ENCODE peak calls at places on chromosomes 2 and 18, in seven cellular contexts. N, F, I, G, B, M and O are unnamed samples. For H3K4me1, the result is how much of the 10 kb centered on the place peaks cover.

GRCh38 chr2:100321881-100322820 is at the start of gene LONRF2:
- DNase-seq in N (no peak), F (peak), I (peak), G (peak), B (no peak), M (peak), O (no peak)

GRCh38 chr18:14086459-14087231 is 45.6 kb downstream of the ZNF519 start:
- DNase-seq in N (no peak), F (no peak), I (peak), G (peak), B (no peak), M (peak), O (peak)

GRCh38 chr2:210421916-210422315 is 54.6 kb downstream of the LANCL1 start:
- DNase-seq in N (no peak), F (no peak), I (no peak), G (peak), B (no peak), M (peak), O (peak)

GRCh38 chr2:128304715-128305554 is 13.7 kb downstream of the HS6ST1 start:
- DNase-seq in N (no peak), F (peak), I (no peak), G (peak), B (peak), M (peak), O (peak)

GRCh38 chr2:74514368-74515270 is at the start of gene TLX2:
- DNase-seq in N (no peak), F (no peak), I (no peak), G (no peak), B (no peak), M (peak), O (no peak)

GRCh38 chr18:35118641-35119040 is 77.4 kb downstream of the MAPRE2 start:
- DNase-seq in N (no peak), F (no peak), I (no peak), G (no peak), B (no peak), M (peak), O (no peak)

GRCh38 chr18:59672125-59672769 is 25.0 kb downstream of the CCBE1 start:
- DNase-seq in N (no peak), F (no peak), I (no peak), G (no peak), B (no peak), M (no peak), O (no peak)

GRCh38 chr2:520663-521340 is 156.4 kb downstream of the TMEM18 start:
- DNase-seq in N (no peak), F (no peak), I (no peak), G (no peak), B (no peak), M (no peak), O (no peak)

GRCh38 chr2:172931256-172931894 is 144.3 kb upstream of the MAP3K20 start:
- DNase-seq in N (no peak), F (no peak), I (no peak), G (peak), B (no peak), M (peak), O (peak)

GRCh38 chr2:60884795-60885194 is 3.4 kb downstream of the REL start:
- DNase-seq in N (no peak), F (no peak), I (peak), G (peak), B (no peak), M (no peak), O (peak)

GRCh38 chr18:49207373-49207772 is 253.1 kb downstream of the DYM start:
- DNase-seq in N (no peak), F (no peak), I (no peak), G (peak), B (peak), M (no peak), O (peak)

GRCh38 chr2:5665066-5665465 is 27.1 kb upstream of the SOX11 start:
- DNase-seq in N (no peak), F (no peak), I (no peak), G (no peak), B (no peak), M (no peak), O (no peak)

GRCh38 chr2:121038831-121039230 is 246.2 kb downstream of the TFCP2L1 start:
- DNase-seq in N (peak), F (no peak), I (no peak), G (no peak), B (no peak), M (no peak), O (no peak)

GRCh38 chr18:78074400-78075020 is 824.9 kb downstream of the GALR1 start:
- DNase-seq in N (no peak), F (no peak), I (peak), G (no peak), B (no peak), M (peak), O (no peak)

GRCh38 chr2:104874230-104874629 is 20.3 kb downstream of the POU3F3 start:
- DNase-seq in N (no peak), F (no peak), I (no peak), G (no peak), B (no peak), M (no peak), O (no peak)

GRCh38 chr18:40980171-40980570 is 974.9 kb upstream of the PIK3C3 start:
- DNase-seq in N (no peak), F (no peak), I (no peak), G (peak), B (no peak), M (no peak), O (no peak)

GRCh38 chr2:3589086-3589485 is 5.8 kb upstream of the COLEC11 start:
- DNase-seq in N (no peak), F (no peak), I (no peak), G (no peak), B (no peak), M (no peak), O (no peak)

GRCh38 chr18:62526098-62527025 is 3.5 kb downstream of the ZCCHC2 start:
- DNase-seq in N (peak), F (peak), I (peak), G (peak), B (peak), M (peak), O (peak)

GRCh38 chr2:229601936-229602335 is 112.4 kb downstream of the DNER start:
- DNase-seq in N (no peak), F (no peak), I (no peak), G (no peak), B (no peak), M (no peak), O (no peak)

GRCh38 chr2:15253817-15254216 is 307.3 kb downstream of the NBAS start:
- DNase-seq in N (no peak), F (no peak), I (no peak), G (no peak), B (no peak), M (no peak), O (no peak)

GRCh38 chr18:12848405-12848804 is 35.6 kb downstream of the PTPN2 start:
- DNase-seq in N (no peak), F (no peak), I (no peak), G (no peak), B (no peak), M (no peak), O (no peak)

GRCh38 chr2:170711196-170711773 is 3.9 kb upstream of the SP5 start:
- DNase-seq in N (no peak), F (no peak), I (no peak), G (no peak), B (no peak), M (peak), O (no peak)

GRCh38 chr2:22826658-22827165 is 558.3 kb upstream of the KLHL29 start:
- DNase-seq in N (no peak), F (no peak), I (no peak), G (no peak), B (no peak), M (no peak), O (no peak)

GRCh38 chr18:68916734-68917133 is 118.9 kb downstream of the CCDC102B start:
- DNase-seq in N (no peak), F (no peak), I (no peak), G (peak), B (peak), M (no peak), O (no peak)

GRCh38 chr2:216057688-216058193 is 23.9 kb downstream of the PECR start:
- DNase-seq in N (no peak), F (no peak), I (peak), G (peak), B (peak), M (no peak), O (peak)

GRCh38 chr18:11095674-11096293 is 53.6 kb downstream of the PIEZO2 start:
- DNase-seq in N (no peak), F (no peak), I (no peak), G (no peak), B (no peak), M (no peak), O (no peak)

GRCh38 chr2:141468746-141469145 is 662.1 kb downstream of the LRP1B start:
- DNase-seq in N (no peak), F (no peak), I (peak), G (no peak), B (no peak), M (peak), O (no peak)

GRCh38 chr18:10340821-10341220 is 113.6 kb upstream of the APCDD1 start:
- DNase-seq in N (no peak), F (no peak), I (no peak), G (no peak), B (no peak), M (no peak), O (no peak)

GRCh38 chr2:120192280-120192679 is 30.9 kb downstream of the TMEM185B start:
- DNase-seq in N (no peak), F (no peak), I (no peak), G (no peak), B (no peak), M (no peak), O (no peak)

GRCh38 chr18:25075793-25076192 is 276.2 kb downstream of the ZNF521 start:
- DNase-seq in N (no peak), F (no peak), I (no peak), G (no peak), B (no peak), M (no peak), O (peak)

GRCh38 chr2:33086400-33087015 is 139.8 kb downstream of the LTBP1 start:
- DNase-seq in N (no peak), F (no peak), I (peak), G (peak), B (no peak), M (no peak), O (peak)

GRCh38 chr2:10575566-10576300 is 114.0 kb downstream of the NOL10 start:
- DNase-seq in N (no peak), F (no peak), I (no peak), G (peak), B (peak), M (no peak), O (peak)

GRCh38 chr18:80243204-80243603 is 4.1 kb downstream of the PARD6G start:
- DNase-seq in N (no peak), F (no peak), I (no peak), G (no peak), B (no peak), M (no peak), O (no peak)

GRCh38 chr2:112482309-112483046 is 522 bp downstream of the TTL start:
- DNase-seq in N (no peak), F (peak), I (peak), G (peak), B (no peak), M (peak), O (peak)

GRCh38 chr2:172234716-172235661 is 132.3 kb upstream of the DLX2 start:
- DNase-seq in N (no peak), F (no peak), I (peak), G (no peak), B (no peak), M (peak), O (no peak)

GRCh38 chr2:240836781-240837467 is 16.9 kb upstream of the KIF1A start:
- DNase-seq in N (no peak), F (peak), I (no peak), G (peak), B (no peak), M (no peak), O (peak)
- H3K4me1 ChIP-seq in N (under half), F (under half), I (under half), G (under half), B (under half), M (under half), O (under half)

DNA sequence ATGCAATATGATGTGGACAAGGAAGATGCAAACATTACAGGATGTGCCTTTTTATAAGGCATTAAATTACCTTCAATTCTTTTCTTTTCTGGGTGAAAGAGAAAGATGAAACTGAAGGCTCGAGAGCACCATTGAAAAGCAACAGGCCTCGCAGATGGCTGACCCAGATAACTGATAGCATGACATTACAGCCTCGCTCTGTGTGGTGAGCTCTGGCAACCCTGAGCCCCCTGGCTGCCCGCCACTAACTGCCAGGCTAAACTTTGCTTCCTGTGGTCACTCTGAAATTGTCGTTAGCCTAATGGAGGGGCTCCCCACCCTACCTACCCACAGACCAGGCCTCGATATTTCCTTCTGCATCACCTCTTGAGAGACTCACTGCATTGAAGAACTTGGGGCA is 516.8 kb upstream of the FANCL start:
- DNase-seq in N (no peak), F (no peak), I (no peak), G (no peak), B (no peak), M (no peak), O (no peak)
- H3K4me1 ChIP-seq in N (under half), F (under half), I (under half), G (under half), B (under half), M (under half), O (under half)

GRCh38 chr2:69570474-69570873 is 73.1 kb downstream of the AAK1 start:
- DNase-seq in N (no peak), F (no peak), I (peak), G (no peak), B (no peak), M (no peak), O (no peak)
- H3K4me1 ChIP-seq in N (under half), F (half or more), I (under half), G (under half), B (under half), M (under half), O (under half)

GRCh38 chr2:55158111-55158814 is 73.8 kb downstream of the CLHC1 start:
- DNase-seq in N (no peak), F (no peak), I (peak), G (no peak), B (no peak), M (no peak), O (no peak)
- H3K4me1 ChIP-seq in N (half or more), F (under half), I (under half), G (under half), B (under half), M (half or more), O (half or more)

DNA sequence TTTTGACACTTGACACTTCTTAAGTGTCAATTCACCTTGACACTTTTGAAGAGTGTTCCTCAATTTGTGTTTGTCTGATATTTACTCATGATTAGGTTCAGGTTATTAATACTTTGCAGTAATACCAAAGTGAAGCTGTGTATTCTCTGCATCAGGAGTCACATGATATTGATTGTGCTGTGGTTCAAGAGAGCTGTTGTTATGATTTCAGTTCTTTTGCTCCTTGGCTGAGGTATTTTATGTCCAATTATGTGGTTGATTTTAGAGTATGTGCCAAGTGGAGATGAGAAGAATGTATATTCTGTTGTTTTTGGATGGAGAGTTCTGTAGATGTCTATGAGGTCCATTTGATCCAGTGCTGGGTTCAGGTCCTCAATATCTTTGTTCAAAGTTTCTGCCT is 17.2 kb downstream of the EHBP1 start:
- DNase-seq in N (no peak), F (no peak), I (no peak), G (no peak), B (no peak), M (no peak), O (no peak)
- H3K4me1 ChIP-seq in N (under half), F (under half), I (under half), G (under half), B (half or more), M (under half), O (under half)

DNA sequence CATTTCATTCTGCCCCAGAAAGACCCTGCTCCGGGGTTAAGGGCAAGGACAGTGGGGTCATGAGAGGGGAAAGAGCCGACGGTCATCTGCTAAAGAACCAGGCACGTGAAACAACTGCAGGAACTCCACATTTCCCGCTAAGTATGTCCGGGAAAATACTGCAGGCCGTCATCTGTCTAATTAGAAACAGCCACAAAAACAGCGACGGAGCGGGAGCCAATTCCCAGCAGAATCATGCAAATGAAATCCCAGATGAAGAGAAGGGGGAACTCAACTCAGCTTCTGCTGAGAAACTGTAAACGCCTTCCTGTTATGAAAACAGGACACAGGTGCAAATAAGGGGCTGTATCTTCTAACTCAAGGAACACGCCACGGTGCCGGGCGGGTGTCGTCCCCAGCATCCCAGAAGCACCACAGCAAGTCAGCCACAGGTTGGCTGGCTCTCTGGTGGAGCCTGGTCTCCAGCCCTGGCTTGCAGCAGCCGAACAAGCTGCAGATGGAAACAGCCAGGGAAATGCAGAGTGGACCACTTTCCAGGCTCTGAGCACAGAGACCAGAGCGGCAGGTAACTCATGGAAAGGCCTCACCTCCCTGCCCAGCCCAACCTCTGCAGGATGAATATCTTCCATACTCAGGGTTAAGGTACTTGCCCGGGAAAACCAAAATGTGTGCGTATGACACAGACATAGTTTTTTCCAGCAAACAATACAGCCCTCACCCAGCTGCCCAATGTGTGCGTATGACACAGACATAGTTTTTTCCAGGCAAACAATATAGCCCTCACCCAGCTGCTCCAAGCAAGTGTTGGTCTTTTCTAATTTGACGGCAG is 28.9 kb downstream of the PXDN start:
- DNase-seq in N (no peak), F (no peak), I (no peak), G (peak), B (no peak), M (no peak), O (no peak)
- H3K4me1 ChIP-seq in N (half or more), F (under half), I (under half), G (under half), B (under half), M (under half), O (under half)

DNA sequence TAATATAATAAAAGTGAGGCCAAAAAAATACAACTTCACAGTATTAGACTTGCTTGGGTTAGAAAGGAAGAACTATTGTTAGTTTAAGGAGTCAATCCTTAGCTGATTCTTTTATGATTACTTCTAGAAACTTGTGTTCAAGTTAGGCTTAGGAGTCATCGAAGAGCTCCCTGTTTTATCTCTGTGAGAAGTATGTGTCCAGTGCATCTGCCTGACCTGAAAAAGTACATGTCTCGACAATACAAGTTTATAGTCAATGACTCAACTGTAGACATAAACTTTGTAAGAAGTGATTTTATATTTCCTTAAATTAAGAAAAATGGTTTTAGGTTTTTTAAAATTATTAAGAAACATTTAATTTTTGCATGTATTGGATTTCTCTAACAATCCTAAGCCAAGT is 571.2 kb downstream of the ZEB2 start:
- DNase-seq in N (no peak), F (no peak), I (no peak), G (no peak), B (no peak), M (no peak), O (peak)
- H3K4me1 ChIP-seq in N (under half), F (under half), I (under half), G (under half), B (under half), M (under half), O (under half)

GRCh38 chr2:17818235-17818634 is 2.0 kb downstream of the MSGN1 start:
- DNase-seq in N (no peak), F (no peak), I (no peak), G (no peak), B (no peak), M (no peak), O (no peak)
- H3K4me1 ChIP-seq in N (under half), F (under half), I (under half), G (under half), B (under half), M (under half), O (under half)

DNA sequence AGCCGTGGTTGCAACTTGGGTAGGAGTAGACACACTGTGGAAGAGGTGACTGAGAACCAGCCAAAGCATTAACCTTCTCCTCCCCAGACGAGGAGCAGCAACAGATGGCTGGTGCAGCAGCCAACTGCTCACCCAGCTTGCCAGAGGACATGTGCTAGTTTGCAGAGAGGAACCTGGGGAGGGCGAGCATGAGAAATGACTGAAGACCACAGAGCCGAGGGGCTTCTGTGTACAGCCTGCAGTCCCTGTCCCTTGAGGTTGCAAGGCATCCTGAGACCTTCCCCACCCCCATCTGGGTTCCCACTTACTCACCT is 82.2 kb downstream of the NRP2 start:
- DNase-seq in N (no peak), F (no peak), I (no peak), G (no peak), B (no peak), M (no peak), O (no peak)
- H3K4me1 ChIP-seq in N (under half), F (under half), I (under half), G (under half), B (under half), M (under half), O (under half)